ENCODE peak calls at places on chromosomes 11 and 22, in five cellular contexts. H is neural crest cell, K is cardiac fibroblast, A is fibroblast of lung, X is pancreas. C is an unnamed sample.

GRCh38 chr22:49956914-49957825 is 3.4 kb upstream of the PIM3 start:
- DNase-seq in A (no peak), H (no peak), K (no peak), X (peak), C (no peak)

GRCh38 chr22:22479999-22480532 is 28.5 kb downstream of the ZNF280B start:
- DNase-seq in X (no peak), A (peak), H (no peak), K (no peak), C (no peak)

GRCh38 chr22:30602049-30602448 is 4.9 kb upstream of the TCN2 start:
- DNase-seq in K (peak), X (no peak), A (peak), H (no peak), C (no peak)

GRCh38 chr22:25623310-25623734 is 58.8 kb downstream of the GRK3 start:
- DNase-seq in K (no peak), A (no peak), H (no peak), X (no peak), C (no peak)

GRCh38 chr11:63923319-63923718 is 6.4 kb upstream of the RCOR2 start:
- DNase-seq in H (no peak), A (no peak), K (no peak), X (no peak), C (no peak)

GRCh38 chr22:44085743-44086741 is 61.9 kb downstream of the PARVB start:
- DNase-seq in H (no peak), K (peak), A (peak), X (peak), C (no peak)

GRCh38 chr11:128686045-128686741 is 7.7 kb upstream of the FLI1 start:
- DNase-seq in A (no peak), X (no peak), H (no peak), K (no peak), C (no peak)

GRCh38 chr11:1692708-1693326 is 4.2 kb upstream of the KRTAP5-6 start:
- DNase-seq in A (no peak), H (no peak), X (no peak), K (no peak), C (no peak)

GRCh38 chr11:47691979-47692378 is 23.2 kb downstream of the AGBL2 start:
- DNase-seq in K (no peak), X (no peak), A (no peak), H (no peak), C (no peak)

GRCh38 chr11:116042125-116042524 is 537.9 kb upstream of the CADM1 start:
- DNase-seq in H (no peak), K (no peak), X (no peak), A (no peak), C (no peak)

GRCh38 chr22:46963672-46964545 is 201.5 kb downstream of the TBC1D22A start:
- DNase-seq in K (no peak), X (no peak), H (no peak), A (no peak), C (no peak)

GRCh38 chr22:50716291-50717024 is 21.5 kb upstream of the ACR start:
- DNase-seq in H (no peak), A (no peak), K (no peak), X (no peak), C (no peak)

GRCh38 chr11:8828580-8829358 is 82.2 kb upstream of the AKIP1 start:
- DNase-seq in H (no peak), A (peak), K (no peak), X (no peak), C (no peak)

GRCh38 chr11:110469101-110469500 is 39.4 kb downstream of the FDX1 start:
- DNase-seq in X (no peak), H (no peak), A (no peak), K (peak), C (no peak)

GRCh38 chr22:39153220-39153860 is 860 bp upstream of the CBX7 start:
- DNase-seq in A (no peak), H (no peak), X (no peak), K (no peak), C (peak)

GRCh38 chr11:58561394-58562102 is 14.1 kb downstream of the LPXN start:
- DNase-seq in H (no peak), A (no peak), K (no peak), X (no peak), C (no peak)

GRCh38 chr11:1139441-1140066 is 18.2 kb upstream of the MUC5AC start:
- DNase-seq in H (no peak), A (peak), K (peak), X (no peak), C (no peak)

GRCh38 chr22:45010532-45010900 is 711 bp upstream of the PHF21B start:
- DNase-seq in K (no peak), A (no peak), H (no peak), X (no peak), C (no peak)

GRCh38 chr11:46889689-46890475 is 28.5 kb downstream of the LRP4 start:
- DNase-seq in A (peak), X (peak), K (peak), H (peak), C (peak)

GRCh38 chr11:86931965-86932332 is 23.2 kb downstream of the FZD4 start:
- DNase-seq in X (no peak), K (no peak), H (no peak), A (peak), C (no peak)

GRCh38 chr11:72352859-72353551 is 81.3 kb downstream of the CLPB start:
- DNase-seq in A (peak), K (peak), H (peak), X (no peak), C (no peak)

GRCh38 chr22:48746789-48747425 is 1080.8 kb downstream of the BRD1 start:
- DNase-seq in A (no peak), H (no peak), X (no peak), K (no peak), C (peak)

GRCh38 chr11:45405916-45406670 is 120.0 kb upstream of the SYT13 start:
- DNase-seq in H (no peak), A (no peak), X (no peak), K (peak), C (no peak)

GRCh38 chr11:34960277-34960676 is 43.9 kb downstream of the PDHX start:
- DNase-seq in H (no peak), K (no peak), X (no peak), A (no peak), C (no peak)

GRCh38 chr22:50505776-50506610 is 1.5 kb downstream of the LMF2 start:
- DNase-seq in A (no peak), K (no peak), X (peak), H (no peak), C (peak)

GRCh38 chr11:78575478-78575877 is 814 bp upstream of the NARS2 start:
- DNase-seq in X (no peak), K (no peak), A (no peak), H (no peak), C (no peak)

GRCh38 chr22:19607198-19608113 is 83.2 kb upstream of the CLDN5 start:
- DNase-seq in K (peak), X (peak), A (no peak), H (no peak), C (peak)

GRCh38 chr22:24697671-24698082 is 76.8 kb downstream of the PIWIL3 start:
- DNase-seq in A (no peak), X (no peak), K (peak), H (no peak), C (no peak)

GRCh38 chr22:45104313-45104712 is 59.4 kb upstream of the NUP50 start:
- DNase-seq in A (no peak), H (no peak), K (no peak), X (no peak), C (peak)

GRCh38 chr11:122559734-122560382 is 95.7 kb upstream of the UBASH3B start:
- DNase-seq in K (no peak), X (no peak), H (no peak), A (no peak), C (no peak)

GRCh38 chr22:37045958-37046357 is 5.6 kb upstream of the KCTD17 start:
- DNase-seq in X (no peak), A (peak), H (no peak), K (peak), C (no peak)

GRCh38 chr11:33703771-33704170 is 3.1 kb upstream of the C11orf91 start:
- DNase-seq in H (no peak), A (peak), X (no peak), K (peak), C (peak)

GRCh38 chr11:57432714-57433163 is 5.8 kb upstream of the SLC43A3 start:
- DNase-seq in H (no peak), X (no peak), K (peak), A (peak), C (no peak)

GRCh38 chr11:14499178-14499559 is 442 bp downstream of the COPB1 start:
- DNase-seq in H (peak), K (peak), A (no peak), X (peak), C (no peak)

GRCh38 chr11:128018692-128019091 is 568.7 kb downstream of the ETS1 start:
- DNase-seq in X (no peak), H (no peak), A (peak), K (no peak), C (no peak)

GRCh38 chr11:38384568-38384967 is 1786.5 kb upstream of the RAG2 start:
- DNase-seq in K (no peak), H (no peak), A (peak), X (no peak), C (no peak)
- TF ChIP-seq CTCF in K (no peak), H (no peak), A (no peak), X (no peak), C (no peak)

GRCh38 chr22:32771761-32772160 is 29.7 kb upstream of the TIMP3 start:
- DNase-seq in K (no peak), A (no peak), H (no peak), X (no peak), C (no peak)

GRCh38 chr22:32776397-32776796 is 25.1 kb upstream of the TIMP3 start:
- DNase-seq in X (no peak), K (no peak), A (no peak), H (no peak), C (no peak)

GRCh38 chr22:32776800-32777199 is 24.7 kb upstream of the TIMP3 start:
- DNase-seq in A (no peak), H (no peak), K (no peak), X (no peak), C (no peak)

GRCh38 chr22:32777997-32778396 is 23.5 kb upstream of the TIMP3 start:
- DNase-seq in X (no peak), A (no peak), K (no peak), H (no peak), C (no peak)

GRCh38 chr22:32775957-32776356 is 25.5 kb upstream of the TIMP3 start:
- DNase-seq in X (no peak), K (no peak), A (no peak), H (no peak), C (no peak)
- TF ChIP-seq CTCF in X (no peak), K (peak), A (peak), H (peak), C (peak)

GRCh38 chr11:119706887-119707286 is 22.1 kb downstream of the NECTIN1 start:
- DNase-seq in A (no peak), X (no peak), H (no peak), K (no peak), C (no peak)
- TF ChIP-seq CTCF in A (peak), X (no peak), H (peak), K (peak), C (peak)

DNA sequence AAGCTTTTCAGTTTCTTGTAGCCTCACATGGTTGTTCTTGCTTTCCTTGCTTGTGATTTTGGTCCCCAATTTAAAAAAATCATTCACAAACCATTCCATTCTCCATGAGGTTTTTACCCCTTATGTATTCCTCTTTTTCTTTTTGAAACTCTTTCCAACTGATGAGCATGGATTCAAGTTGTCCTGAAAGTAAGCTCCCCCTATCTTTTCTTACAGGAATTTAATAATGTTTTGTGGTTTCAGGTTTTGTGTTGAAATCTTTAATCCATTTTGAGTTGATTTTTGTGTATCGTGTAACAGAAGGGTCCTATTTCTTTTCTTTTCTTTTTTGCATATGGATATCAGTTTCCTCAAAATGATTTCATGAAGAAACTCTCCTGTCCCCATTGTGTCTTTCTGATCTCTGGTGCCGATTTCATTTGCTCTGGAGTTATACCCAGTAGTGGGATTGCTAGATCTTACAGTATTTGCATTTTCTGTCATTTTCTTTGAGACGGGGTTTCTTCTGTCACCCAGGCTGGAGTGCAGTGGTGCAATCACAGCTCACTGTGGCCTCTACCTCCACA is 58.5 kb downstream of the LRRC74B start:
- DNase-seq in K (no peak), X (no peak), H (no peak), A (no peak), C (no peak)
- TF ChIP-seq CTCF in K (no peak), X (no peak), H (no peak), A (no peak), C (peak)

GRCh38 chr11:65087216-65087615 is 3.2 kb downstream of the ZFPL1 start:
- DNase-seq in H (no peak), X (no peak), A (no peak), K (no peak), C (no peak)

GRCh38 chr11:65084598-65085375 is 765 bp downstream of the ZFPL1 start:
- DNase-seq in A (no peak), H (no peak), X (no peak), K (no peak), C (no peak)

GRCh38 chr11:65083134-65083833 is 556 bp downstream of the CDCA5 start:
- DNase-seq in H (no peak), K (no peak), A (no peak), X (no peak), C (no peak)

GRCh38 chr11:65086809-65087208 is 2.8 kb downstream of the ZFPL1 start:
- DNase-seq in K (no peak), A (no peak), H (no peak), X (no peak), C (no peak)

DNA sequence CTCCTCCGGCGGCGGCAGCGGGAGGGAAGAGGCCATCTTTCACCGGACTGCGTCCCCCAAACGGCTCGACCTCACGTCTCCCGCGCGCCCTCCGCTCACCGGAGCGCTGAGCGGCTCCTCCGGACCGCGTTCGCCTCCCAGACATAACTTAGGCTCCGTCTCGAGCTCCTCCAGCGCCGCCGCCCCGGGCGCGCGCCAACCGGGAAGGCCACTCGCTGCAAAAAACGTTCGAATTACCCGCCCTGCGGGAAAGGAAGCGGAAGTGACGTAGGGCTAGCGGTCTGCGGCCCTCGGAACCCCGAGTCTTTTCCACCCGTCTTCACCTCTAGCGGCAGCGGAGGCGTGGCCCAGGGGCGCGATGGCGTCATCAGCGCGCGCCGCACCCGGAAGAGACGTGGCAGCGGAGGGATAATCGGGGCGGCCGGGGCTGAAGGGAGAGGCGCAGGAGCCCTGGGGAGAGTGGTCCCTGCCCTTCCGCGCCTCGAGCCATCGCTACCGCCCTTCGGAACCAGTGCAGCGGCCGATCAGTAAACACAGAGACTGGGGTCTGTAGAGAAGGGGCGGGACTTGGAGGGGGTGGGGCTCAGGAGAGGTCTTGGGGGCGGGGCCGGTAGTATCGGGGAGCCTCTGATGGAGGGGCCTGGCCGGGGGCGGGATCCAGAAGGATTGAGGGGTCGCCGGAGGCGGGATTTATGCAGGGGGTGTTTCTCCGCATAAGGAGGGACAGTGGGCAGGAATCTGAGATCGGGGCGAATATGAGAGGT is at the start of the genes CDCA5 and ZFPL1:
- DNase-seq in A (peak), K (peak), X (peak), H (peak), C (peak)
- TF ChIP-seq CTCF in A (no peak), K (no peak), X (no peak), H (no peak), C (no peak)

GRCh38 chr11:3382613-3383275 is 3.8 kb upstream of the ZNF195 start:
- DNase-seq in H (no peak), K (no peak), X (no peak), A (no peak), C (no peak)
- TF ChIP-seq CTCF in H (no peak), K (no peak), X (no peak), A (no peak), C (no peak)

DNA sequence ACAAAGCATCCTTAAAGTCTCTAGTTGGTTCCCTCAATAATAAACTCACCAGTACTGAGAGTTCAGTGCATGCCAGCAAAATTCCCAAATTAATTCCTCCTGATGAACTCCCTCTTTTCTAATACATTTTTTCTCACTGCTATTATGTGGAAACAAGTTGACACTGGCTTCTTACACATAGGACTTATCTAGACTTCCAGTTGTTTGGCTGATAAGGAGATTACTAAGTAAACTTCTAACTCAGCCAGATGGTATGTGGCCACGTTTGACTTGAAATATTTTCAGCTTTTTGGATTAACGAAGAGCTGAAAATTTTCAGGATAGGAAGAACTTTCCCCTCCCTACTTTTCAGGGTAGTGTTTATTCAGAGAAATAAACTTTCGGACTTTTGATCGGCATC is 1154.2 kb upstream of the TENM4 start:
- DNase-seq in X (no peak), K (peak), A (peak), H (no peak), C (no peak)
- TF ChIP-seq CTCF in X (no peak), K (no peak), A (no peak), H (no peak), C (no peak)

C was measured in chondrocyte.